ENCODE peak calls at places on chromosomes 2 and 18, in four cellular contexts. Z is kidney; W is PC-9; Q is effector memory CD4-positive, alpha-beta T cell. M is an unnamed sample.
A peak's percentile ranks its signal among the peaks of the same experiment; 100 is the strongest.

GRCh38 chr18:22171839-22172582 is 2.6 kb downstream of the GATA6 start:
- DNase-seq in Z (peak; percentile 74), W (no peak), Q (no peak), M (no peak)

GRCh38 chr2:216163518-216163917 is 54.4 kb downstream of the XRCC5 start:
- DNase-seq in Z (no peak), W (no peak), Q (no peak), M (no peak)

GRCh38 chr2:54444503-54444902 is 11.6 kb upstream of the SPTBN1 start:
- DNase-seq in Z (no peak), W (no peak), Q (no peak), M (no peak)

GRCh38 chr2:166675553-166675952 is 181.5 kb upstream of the SCN7A start:
- DNase-seq in Z (no peak), W (no peak), Q (no peak), M (no peak)

GRCh38 chr2:238869293-238870124 is 21.6 kb downstream of the TWIST2 start:
- DNase-seq in Z (peak; percentile 17), W (no peak), Q (no peak), M (no peak)

GRCh38 chr2:186274936-186275575 is 211.0 kb upstream of the ZC3H15 start:
- DNase-seq in Z (no peak), W (no peak), Q (no peak), M (no peak)

GRCh38 chr2:100983684-100984310 is 18.3 kb upstream of the RPL31 start:
- DNase-seq in Z (no peak), W (no peak), Q (no peak), M (no peak)

GRCh38 chr18:78758496-78758895 is 221.1 kb upstream of the SALL3 start:
- DNase-seq in Z (no peak), W (no peak), Q (no peak), M (no peak)

GRCh38 chr2:178074123-178075005 is 1.8 kb upstream of the PDE11A start:
- DNase-seq in Z (no peak), W (no peak), Q (no peak), M (no peak)

GRCh38 chr2:2321250-2321545 is 9.9 kb downstream of the MYT1L start:
- DNase-seq in Z (no peak), W (no peak), Q (no peak), M (no peak)

GRCh38 chr18:25005602-25006375 is 346.2 kb downstream of the ZNF521 start:
- DNase-seq in Z (no peak), W (no peak), Q (no peak), M (no peak)

GRCh38 chr2:39304200-39304599 is 60.4 kb upstream of the CDKL4 start:
- DNase-seq in Z (no peak), W (no peak), Q (no peak), M (no peak)

GRCh38 chr2:101842471-101842870 is 145.0 kb downstream of the MAP4K4 start:
- DNase-seq in Z (no peak), W (no peak), Q (no peak), M (no peak)

GRCh38 chr2:10688921-10689807 is 611 bp downstream of the NOL10 start:
- DNase-seq in Z (peak; percentile 84), W (peak; percentile 9), Q (no peak), M (no peak)

GRCh38 chr18:37845498-37845897 is 279.9 kb upstream of the CELF4 start:
- DNase-seq in Z (no peak), W (no peak), Q (no peak), M (no peak)

GRCh38 chr2:10097352-10098148 is 17.3 kb upstream of the CYS1 start:
- DNase-seq in Z (peak; percentile 85), W (peak; percentile 63), Q (no peak), M (no peak)

GRCh38 chr2:96550787-96551604 is 14.4 kb downstream of the ARID5A start:
- DNase-seq in Z (no peak), W (no peak), Q (no peak), M (no peak)

GRCh38 chr2:207160115-207160514 is 5.6 kb downstream of the KLF7 start:
- DNase-seq in Z (no peak), W (no peak), Q (no peak), M (no peak)

GRCh38 chr18:55844373-55844772 is 256.4 kb upstream of the TCF4 start:
- DNase-seq in Z (no peak), W (no peak), Q (no peak), M (no peak)

GRCh38 chr2:218010838-218011616 is 8.2 kb upstream of the TNS1 start:
- DNase-seq in Z (no peak), W (no peak), Q (no peak), M (no peak)

GRCh38 chr2:241617431-241618154 is 19.4 kb downstream of the THAP4 start:
- DNase-seq in Z (peak; percentile 77), W (no peak), Q (peak; percentile 5), M (peak; percentile 51)

GRCh38 chr18:4096501-4096900 is 358.6 kb downstream of the DLGAP1 start:
- DNase-seq in Z (no peak), W (no peak), Q (no peak), M (no peak)

GRCh38 chr2:54106631-54107454 is 8.6 kb upstream of the ACYP2 start:
- DNase-seq in Z (no peak), W (peak; percentile 51), Q (peak; percentile 8), M (no peak)

GRCh38 chr2:98749053-98749450 is 18.1 kb upstream of the MGAT4A start:
- DNase-seq in Z (no peak), W (no peak), Q (no peak), M (no peak)

GRCh38 chr2:100350661-100351185 is 28.4 kb upstream of the LONRF2 start:
- DNase-seq in Z (peak; percentile 68), W (no peak), Q (no peak), M (no peak)

GRCh38 chr2:229714736-229715541 is 584 bp upstream of the DNER start:
- DNase-seq in Z (peak; percentile 82), W (peak; percentile 43), Q (no peak), M (no peak)

GRCh38 chr2:111701266-111701665 is 182.7 kb downstream of the ANAPC1 start:
- DNase-seq in Z (no peak), W (peak; percentile 46), Q (no peak), M (no peak)
- H3K4me1 ChIP-seq in Z (peaks cover 13% of the 10 kb centered on the region), W (peaks cover 76% of the 10 kb centered on the region), Q (peaks cover 7% of the 10 kb centered on the region), M (peaks cover 15% of the 10 kb centered on the region)

GRCh38 chr2:143480586-143481230 is 351.5 kb downstream of the ARHGAP15 start:
- DNase-seq in Z (no peak), W (no peak), Q (no peak), M (no peak)

GRCh38 chr2:143482761-143483160 is 353.5 kb downstream of the ARHGAP15 start:
- DNase-seq in Z (no peak), W (no peak), Q (no peak), M (no peak)

GRCh38 chr2:143482316-143482715 is 353.1 kb downstream of the ARHGAP15 start:
- DNase-seq in Z (no peak), W (no peak), Q (no peak), M (no peak)

GRCh38 chr2:143481231-143481613 is 352.0 kb downstream of the ARHGAP15 start:
- DNase-seq in Z (no peak), W (no peak), Q (no peak), M (no peak)

DNA sequence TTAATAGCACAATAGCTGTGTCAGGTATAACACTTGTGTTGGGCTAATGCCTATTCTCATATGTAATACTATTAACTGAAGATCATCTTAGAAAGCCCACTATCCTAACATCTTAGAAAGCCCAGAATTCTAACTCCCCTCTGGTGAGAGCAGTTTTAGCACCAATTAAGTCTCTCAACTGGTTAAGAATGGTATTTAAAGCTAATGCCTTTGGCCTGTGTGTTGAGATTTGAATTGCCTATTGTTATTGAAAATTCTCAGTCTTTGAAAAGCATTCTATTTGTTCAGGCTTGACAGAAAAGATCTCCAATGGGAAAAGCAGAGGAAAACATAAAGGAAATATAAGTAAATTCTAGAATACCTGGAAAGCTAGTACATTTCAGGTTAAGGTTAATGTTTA is 352.5 kb downstream of the ARHGAP15 start:
- DNase-seq in Z (no peak), W (no peak), Q (no peak), M (no peak)
- H3K27ac ChIP-seq in Z (peak overlapping the region; percentile 53), W (no peak overlapping the region), Q (no peak overlapping the region), M (no peak overlapping the region)

DNA sequence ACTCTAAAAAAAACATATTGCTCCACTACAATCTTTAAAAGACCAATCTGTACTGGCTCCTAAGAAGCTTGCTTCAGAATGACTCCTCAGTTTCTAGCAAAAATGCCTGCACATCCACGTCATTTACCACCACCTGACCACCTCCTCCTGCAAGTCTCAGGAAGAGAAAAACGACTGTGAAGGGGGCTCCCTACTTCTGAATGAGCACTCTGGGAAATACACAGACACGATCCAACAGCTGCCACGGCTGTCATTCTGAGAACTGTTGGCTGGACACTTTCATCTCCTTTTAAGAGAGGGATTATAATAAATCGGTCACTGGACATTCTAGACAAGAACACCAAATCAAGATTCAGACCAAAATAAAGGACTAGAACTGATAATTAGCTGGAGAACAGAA is 21.5 kb downstream of the EPG5 start:
- DNase-seq in Z (no peak), W (no peak), Q (no peak), M (no peak)
- H3K36me3 ChIP-seq in Z (peaks cover 39% of the 10 kb centered on the region), W (peaks cover 49% of the 10 kb centered on the region), Q (peaks cover 84% of the 10 kb centered on the region), M (peaks cover 63% of the 10 kb centered on the region)

GRCh38 chr2:20599001-20599600 is 51.8 kb downstream of the HS1BP3 start:
- DNase-seq in Z (peak; percentile 89), W (no peak), Q (no peak), M (no peak)

GRCh38 chr2:20596193-20596972 is 54.5 kb downstream of the HS1BP3 start:
- DNase-seq in Z (no peak), W (no peak), Q (no peak), M (no peak)

GRCh38 chr2:20595439-20596192 is 55.3 kb downstream of the HS1BP3 start:
- DNase-seq in Z (peak; percentile 84), W (peak; percentile 25), Q (no peak), M (no peak)

GRCh38 chr2:20597868-20598183 is 53.1 kb downstream of the HS1BP3 start:
- DNase-seq in Z (peak; percentile 52), W (no peak), Q (no peak), M (no peak)

DNA sequence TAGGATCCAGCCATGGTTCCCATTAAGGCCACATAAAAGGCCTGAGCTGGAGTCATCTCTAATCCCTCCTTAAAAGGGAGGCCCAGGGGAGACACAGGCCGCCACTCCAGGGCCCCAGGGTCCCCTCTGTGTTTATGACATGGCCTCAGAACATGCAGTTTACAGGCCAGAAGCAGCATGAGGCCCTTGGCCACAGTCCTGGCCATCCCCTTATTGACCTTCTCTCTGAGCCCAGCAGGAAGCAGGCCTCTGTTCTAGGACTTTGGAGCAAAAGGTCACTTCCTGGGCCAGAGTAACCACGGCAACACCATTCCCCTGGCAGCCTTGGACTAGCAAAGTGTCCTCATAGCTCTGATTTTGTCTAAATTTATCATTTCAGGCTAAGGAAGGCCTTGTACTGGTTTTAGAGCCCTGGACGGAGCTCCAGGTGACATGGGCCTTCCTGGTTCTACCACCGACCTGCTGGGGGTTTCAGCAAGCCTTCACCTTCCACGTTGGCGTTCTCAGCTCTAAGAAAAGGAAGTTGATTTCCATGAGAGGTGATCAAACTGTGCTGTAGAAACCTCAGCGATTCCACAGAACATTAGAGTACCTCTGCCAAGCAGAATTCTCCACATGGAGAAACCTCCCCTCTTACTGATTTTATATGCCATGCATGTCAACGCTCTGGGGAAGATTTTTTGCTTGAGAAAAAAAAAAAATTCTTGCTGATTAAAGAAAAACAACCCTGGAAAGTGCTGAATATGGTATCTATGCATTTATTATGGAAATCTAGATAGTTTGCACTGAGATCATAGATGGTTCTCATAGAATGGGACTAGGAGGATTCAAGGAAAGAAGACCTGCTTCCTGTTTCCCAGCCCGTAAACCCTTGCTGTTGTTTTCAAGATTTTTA is 53.7 kb downstream of the HS1BP3 start:
- DNase-seq in Z (peak; percentile 95), W (no peak), Q (no peak), M (peak; percentile 18)
- H3K4me1 ChIP-seq in Z (peaks cover 58% of the 10 kb centered on the region), W (peaks cover 60% of the 10 kb centered on the region), Q (no peaks in the 10 kb centered on the region), M (no peaks in the 10 kb centered on the region)

GRCh38 chr2:20224191-20224715 is 677 bp downstream of the SDC1 start:
- DNase-seq in Z (peak; percentile 78), W (peak; percentile 41), Q (no peak), M (no peak)
- H3K27ac ChIP-seq in Z (peak overlapping the region; percentile 84), W (peak overlapping the region; percentile 61), Q (no peak overlapping the region), M (no peak overlapping the region)

GRCh38 chr18:36155960-36156757 is 26.5 kb downstream of the ELP2 start:
- DNase-seq in Z (no peak), W (no peak), Q (no peak), M (no peak)
- H3K36me3 ChIP-seq in Z (peaks cover 29% of the 10 kb centered on the region), W (no peaks in the 10 kb centered on the region), Q (peaks cover 64% of the 10 kb centered on the region), M (peaks cover 55% of the 10 kb centered on the region)